ENCODE peak calls at places on chromosomes 4 and X, in four cellular contexts. D is heart left ventricle, W is upper lobe of right lung, H is fibroblast of lung. N is an unnamed sample.

GRCh38 chrX:73851014-73852009 is 288.3 kb downstream of the CHIC1 start:
- DNase-seq in D (peak; percentile 92), W (no peak), H (no peak), N (peak; percentile 95)

GRCh38 chr4:142645478-142646108 is 200.5 kb downstream of the INPP4B start:
- DNase-seq in D (peak; percentile 19), W (no peak), H (no peak), N (peak; percentile 51)

GRCh38 chrX:9471571-9471985 is 6.7 kb downstream of the TBL1X start:
- DNase-seq in D (no peak), W (no peak), H (no peak), N (no peak)

GRCh38 chrX:40132751-40133150 is 35.0 kb upstream of the BCOR start:
- DNase-seq in D (peak; percentile 73), W (no peak), H (peak; percentile 87), N (peak; percentile 91)

GRCh38 chr4:168972601-168973000 is 37.5 kb downstream of the CBR4 start:
- DNase-seq in D (no peak), W (no peak), H (no peak), N (no peak)

GRCh38 chrX:30613736-30614135 is 36.2 kb upstream of the TASL start:
- DNase-seq in D (no peak), W (no peak), H (no peak), N (no peak)

GRCh38 chr4:77052352-77052751 is 23.4 kb downstream of the CCNI start:
- DNase-seq in D (peak; percentile 36), W (no peak), H (peak; percentile 70), N (peak; percentile 52)

GRCh38 chrX:71492086-71493065 is 40.5 kb upstream of the OGT start:
- DNase-seq in D (peak; percentile 61), W (peak; percentile 77), H (peak; percentile 41), N (peak; percentile 42)

GRCh38 chr4:82852751-82853053 is 38.3 kb downstream of the SEC31A start:
- DNase-seq in D (no peak), W (no peak), H (no peak), N (no peak)

GRCh38 chr4:15765910-15766703 is 12.0 kb upstream of the CD38 start:
- DNase-seq in D (no peak), W (no peak), H (no peak), N (no peak)

GRCh38 chr4:105594094-105595010 is 41.9 kb downstream of the ARHGEF38 start:
- DNase-seq in D (no peak), W (no peak), H (no peak), N (no peak)

GRCh38 chr4:107034982-107035710 is 967 bp downstream of the DKK2 start:
- DNase-seq in D (no peak), W (no peak), H (peak; percentile 36), N (peak; percentile 12)

GRCh38 chr4:84673475-84674230 is 90.7 kb downstream of the CDS1 start:
- DNase-seq in D (no peak), W (no peak), H (peak; percentile 89), N (peak; percentile 95)

GRCh38 chr4:478373-478772 is 20.6 kb downstream of the ZNF721 start:
- DNase-seq in D (no peak), W (no peak), H (no peak), N (peak; percentile 9)

GRCh38 chrX:723781-724180 is 93.2 kb downstream of the SHOX start:
- DNase-seq in D (no peak), W (no peak), H (no peak), N (peak; percentile 2)

GRCh38 chr4:71441186-71442169 is 102.7 kb downstream of the SLC4A4 start:
- DNase-seq in D (no peak), W (no peak), H (no peak), N (no peak)

GRCh38 chr4:159401791-159402380 is 299.0 kb downstream of the RAPGEF2 start:
- DNase-seq in D (no peak), W (no peak), H (peak; percentile 66), N (peak; percentile 44)

GRCh38 chr4:76952631-76953587 is 3.4 kb downstream of the SEPTIN11 start:
- DNase-seq in D (no peak), W (no peak), H (no peak), N (peak; percentile 42)

GRCh38 chrX:154043003-154043402 is 23.3 kb upstream of the IRAK1 start:
- DNase-seq in D (no peak), W (no peak), H (peak; percentile 66), N (peak; percentile 65)

GRCh38 chrX:8868906-8869305 is 67.7 kb upstream of the FAM9A start:
- DNase-seq in D (no peak), W (no peak), H (peak; percentile 64), N (peak; percentile 23)

GRCh38 chrX:6226053-6226645 is 2.5 kb downstream of the NLGN4X start:
- DNase-seq in D (no peak), W (no peak), H (no peak), N (no peak)

GRCh38 chr4:17385403-17385802 is 126.5 kb downstream of the QDPR start:
- DNase-seq in D (no peak), W (no peak), H (peak; percentile 60), N (peak; percentile 47)

GRCh38 chr4:57064811-57065711 is 45.1 kb downstream of the IGFBP7 start:
- DNase-seq in D (peak; percentile 68), W (no peak), H (peak; percentile 83), N (peak; percentile 97)

GRCh38 chr4:33780952-33781655 is 2463.2 kb downstream of the ARAP2 start:
- DNase-seq in D (no peak), W (no peak), H (peak; percentile 63), N (peak; percentile 67)

GRCh38 chr4:163107754-163108153 is 58.9 kb downstream of the NAF1 start:
- DNase-seq in D (no peak), W (no peak), H (peak; percentile 43), N (peak; percentile 27)

GRCh38 chrX:145003443-145003842 is 243.9 kb upstream of the SPANXN1 start:
- DNase-seq in D (no peak), W (no peak), H (no peak), N (no peak)

GRCh38 chr4:64464581-64464980 is 55.3 kb upstream of the TECRL start:
- DNase-seq in D (no peak), W (no peak), H (no peak), N (no peak)

GRCh38 chr4:6989331-6989923 is 53.7 kb upstream of the TADA2B start:
- DNase-seq in D (no peak), W (no peak), H (no peak), N (no peak)

GRCh38 chr4:76011700-76012387 is 4.5 kb upstream of the CXCL9 start:
- DNase-seq in D (peak; percentile 36), W (no peak), H (peak; percentile 71), N (peak; percentile 84)

GRCh38 chr4:147163311-147163710 is 217.6 kb upstream of the TTC29 start:
- DNase-seq in D (no peak), W (no peak), H (no peak), N (peak; percentile 9)

GRCh38 chr4:147160908-147161513 is 215.3 kb upstream of the TTC29 start:
- DNase-seq in D (no peak), W (no peak), H (peak; percentile 81), N (peak; percentile 77)

DNA sequence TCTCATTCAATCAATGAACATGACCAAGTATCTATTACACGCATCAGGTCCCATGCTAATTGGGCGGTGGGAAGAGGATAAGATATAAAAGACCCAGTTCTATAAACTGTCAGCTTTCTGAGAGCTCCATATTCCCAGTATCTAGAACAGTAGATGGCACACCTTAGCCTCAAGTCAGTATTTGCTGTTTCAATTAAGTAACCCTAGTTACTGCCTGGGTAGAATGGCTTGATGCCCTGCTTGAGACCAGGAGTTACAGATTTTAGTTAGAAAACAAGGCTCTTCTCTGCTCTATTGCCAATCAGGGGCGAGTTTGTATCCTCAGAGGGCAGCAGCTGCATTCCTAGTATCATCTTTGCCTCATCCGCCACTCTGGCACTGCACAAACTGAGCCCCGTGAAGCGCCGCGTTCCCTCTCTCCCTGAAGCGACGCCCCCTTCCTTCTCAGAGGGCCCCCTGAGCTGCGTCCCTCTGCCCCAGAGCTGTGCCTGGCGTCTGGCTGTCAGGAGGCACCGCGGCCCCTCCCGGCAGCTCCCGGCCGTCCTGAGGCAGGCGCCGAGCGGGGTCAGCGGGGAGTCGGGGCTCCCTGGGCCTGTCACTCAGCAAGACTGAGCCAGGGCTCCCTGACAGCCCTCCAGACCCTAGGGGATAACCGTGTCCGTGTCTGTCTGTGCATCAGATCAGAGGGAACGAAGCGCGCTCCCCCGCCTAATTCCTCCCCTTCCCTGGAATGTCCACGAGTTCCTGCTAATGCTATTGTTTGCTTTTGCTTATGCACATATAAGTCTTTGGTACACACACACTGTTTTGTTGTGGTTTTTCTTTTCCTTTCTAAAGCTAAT is 212.4 kb upstream of the TTC29 start:
- DNase-seq in D (peak; percentile 40), W (peak; percentile 66), H (peak; percentile 43), N (peak; percentile 30)
- H3K4me3 ChIP-seq in D (peak overlapping the region; percentile 49), W (peak overlapping the region; percentile 48), H (peak overlapping the region; percentile 4), N (peak overlapping the region; percentile 66)

GRCh38 chrX:135596495-135596894 is 76.0 kb downstream of the INTS6L start:
- DNase-seq in D (peak; percentile 27), W (peak; percentile 63), H (peak; percentile 34), N (peak; percentile 42)
- TF ChIP-seq CTCF in D (peak; percentile 53), W (peak; percentile 50), H (peak; percentile 47), N (peak; percentile 67)

DNA sequence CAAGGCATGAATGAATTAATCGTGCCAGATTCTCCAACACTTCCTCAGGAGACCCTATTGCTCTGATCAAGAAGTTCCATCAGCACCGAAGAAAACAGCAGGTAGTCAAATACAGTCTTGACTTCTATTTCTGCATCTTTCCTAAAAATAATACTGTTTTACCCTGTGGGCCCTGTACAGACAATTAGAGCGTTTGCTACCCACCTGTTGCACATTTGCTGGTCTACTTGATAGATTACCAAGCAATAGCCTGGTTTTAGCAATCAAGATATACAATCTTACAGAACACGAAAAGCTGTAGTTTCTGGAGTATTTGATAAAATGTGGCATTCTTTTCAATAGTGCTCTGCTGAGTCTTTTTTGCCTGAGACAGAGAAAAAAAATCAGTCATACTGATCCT is 12.3 kb downstream of the GPR174 start:
- DNase-seq in D (no peak), W (no peak), H (no peak), N (no peak)
- H3K4me3 ChIP-seq in D (no peak overlapping the region), W (no peak overlapping the region), H (no peak overlapping the region), N (no peak overlapping the region)

GRCh38 chr4:68904786-68905185 is 46.8 kb downstream of the UGT2A3 start:
- DNase-seq in D (no peak), W (no peak), H (no peak), N (peak; percentile 12)
- TF ChIP-seq CTCF in D (no peak), W (no peak), H (no peak), N (no peak)

DNA sequence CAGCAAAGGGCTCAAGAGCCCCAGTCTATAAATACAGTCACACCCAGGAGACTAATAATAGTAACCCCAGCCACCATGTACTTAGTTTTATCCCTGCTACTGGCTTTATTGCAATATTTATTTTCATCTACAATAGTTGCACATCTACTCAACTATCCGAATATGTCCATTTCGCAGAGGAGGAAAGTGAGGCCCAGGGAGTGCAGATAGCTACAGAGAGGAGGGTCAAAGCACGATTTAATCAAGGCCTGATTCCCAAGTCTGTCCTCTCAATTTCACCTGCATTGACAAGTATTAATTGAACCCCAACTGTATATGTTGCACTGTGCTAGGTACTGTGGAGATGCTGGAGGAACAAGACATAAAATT is 4.0 kb upstream of the PLP2 start:
- DNase-seq in D (no peak), W (no peak), H (no peak), N (no peak)
- H3K4me3 ChIP-seq in D (peak overlapping the region; percentile 45), W (peak overlapping the region; percentile 40), H (no peak overlapping the region), N (peak overlapping the region; percentile 51)